ENCODE peak calls at places on chromosomes 7 and 10, in ten cellular contexts. J, H, Y, I, X, E, K, D, G and V are unnamed samples.
A peak's percentile ranks its signal among the peaks of the same experiment; 100 is the strongest.

GRCh38 chr10:16521311-16522016 is at the start of gene C1QL3:
- DNase-seq in K (peak; percentile 66), Y (no peak), G (peak; percentile 27), X (no peak), H (no peak), D (no peak), E (peak; percentile 25), I (peak; percentile 39), J (no peak), V (no peak)

GRCh38 chr10:93126484-93127052 is 52.9 kb downstream of the CYP26A1 start:
- DNase-seq in J (no peak), I (no peak), E (no peak), H (no peak), G (no peak), X (no peak), K (no peak), Y (no peak), D (no peak), V (no peak)

GRCh38 chr7:93402944-93403343 is 170.8 kb downstream of the VPS50 start:
- DNase-seq in K (no peak), X (no peak), E (no peak), Y (no peak), G (no peak), I (no peak), D (no peak), H (no peak), J (no peak), V (no peak)

GRCh38 chr10:73965890-73966768 is 31.8 kb upstream of the VCL start:
- DNase-seq in Y (peak; percentile 94), J (no peak), K (no peak), G (peak; percentile 91), I (peak; percentile 99), E (peak; percentile 64), X (peak; percentile 97), H (peak; percentile 96), D (peak; percentile 84), V (no peak)

GRCh38 chr10:113965077-113965476 is 78.6 kb upstream of the ADRB1 start:
- DNase-seq in X (no peak), K (no peak), J (no peak), E (no peak), D (no peak), H (no peak), I (no peak), G (no peak), Y (no peak), V (no peak)

GRCh38 chr10:103696411-103697145 is 158.8 kb downstream of the SH3PXD2A start:
- DNase-seq in J (peak; percentile 49), E (no peak), Y (peak; percentile 83), H (peak; percentile 98), D (peak; percentile 76), G (peak; percentile 93), I (peak; percentile 89), K (peak; percentile 46), X (peak; percentile 87), V (no peak)

GRCh38 chr10:24255115-24255895 is 46.4 kb downstream of the KIAA1217 start:
- DNase-seq in G (peak; percentile 86), J (no peak), E (no peak), X (no peak), I (no peak), H (no peak), K (peak; percentile 58), D (no peak), Y (no peak), V (no peak)

GRCh38 chr7:76155938-76156337 is 45.8 kb upstream of the SRRM3 start:
- DNase-seq in K (no peak), J (no peak), Y (no peak), G (peak; percentile 49), D (peak; percentile 32), E (peak; percentile 77), X (peak; percentile 75), I (peak; percentile 90), H (peak; percentile 60), V (no peak)

GRCh38 chr7:41977165-41977651 is 259.8 kb downstream of the GLI3 start:
- DNase-seq in J (no peak), D (peak; percentile 45), G (peak; percentile 41), X (no peak), K (peak; percentile 43), E (peak; percentile 43), H (peak; percentile 54), I (peak; percentile 77), Y (peak; percentile 65), V (no peak)

GRCh38 chr7:101604331-101604933 is 24.7 kb downstream of the MYL10 start:
- DNase-seq in H (no peak), D (no peak), X (no peak), E (no peak), I (no peak), G (no peak), J (no peak), Y (no peak), K (no peak), V (no peak)

GRCh38 chr7:155296788-155297516 is 726 bp upstream of the INSIG1 start:
- DNase-seq in Y (peak; percentile 61), K (no peak), G (peak; percentile 68), J (peak; percentile 84), E (peak; percentile 54), I (peak; percentile 82), X (peak; percentile 83), H (peak; percentile 73), D (peak; percentile 36), V (no peak)

GRCh38 chr7:94382155-94382554 is 12.5 kb upstream of the COL1A2 start:
- DNase-seq in I (no peak), E (no peak), G (peak; percentile 8), X (no peak), Y (no peak), H (peak; percentile 58), K (no peak), J (no peak), D (no peak), V (no peak)

GRCh38 chr7:92641921-92642511 is 51.8 kb upstream of the FAM133B start:
- DNase-seq in I (peak; percentile 53), D (no peak), Y (peak; percentile 68), H (peak; percentile 84), K (no peak), J (no peak), X (no peak), E (no peak), G (peak; percentile 89), V (no peak)

GRCh38 chr7:67398916-67399315 is 402.3 kb downstream of the TYW1 start:
- DNase-seq in X (no peak), K (peak; percentile 68), I (no peak), H (no peak), E (no peak), J (no peak), D (no peak), G (no peak), Y (no peak), V (no peak)

GRCh38 chr7:155349601-155350331 is 52.1 kb downstream of the INSIG1 start:
- DNase-seq in Y (no peak), G (no peak), K (peak; percentile 56), I (no peak), D (no peak), E (peak; percentile 39), J (no peak), H (no peak), X (no peak), V (no peak)

GRCh38 chr10:122648599-122649428 is 50.8 kb downstream of the C10orf120 start:
- DNase-seq in I (peak; percentile 39), X (peak; percentile 56), J (no peak), G (peak; percentile 16), D (peak; percentile 24), H (peak; percentile 32), Y (peak; percentile 50), E (peak; percentile 79), K (peak; percentile 70), V (no peak)

GRCh38 chr10:110522365-110522988 is 24.8 kb downstream of the DUSP5 start:
- DNase-seq in K (no peak), J (no peak), H (no peak), X (peak; percentile 36), E (no peak), I (peak; percentile 37), G (peak; percentile 56), Y (peak; percentile 29), D (no peak), V (no peak)

GRCh38 chr10:79159141-79159619 is 90.4 kb downstream of the ZMIZ1 start:
- DNase-seq in I (peak; percentile 76), D (no peak), H (peak; percentile 71), E (peak; percentile 47), G (no peak), K (peak; percentile 76), Y (peak; percentile 86), X (no peak), J (no peak), V (no peak)

GRCh38 chr10:43249962-43250624 is 16.8 kb downstream of the RASGEF1A start:
- DNase-seq in E (no peak), X (peak; percentile 53), H (no peak), J (no peak), K (no peak), I (no peak), G (no peak), Y (no peak), D (peak; percentile 5), V (no peak)

GRCh38 chr7:544528-545221 is 25.0 kb upstream of the PDGFA start:
- DNase-seq in K (no peak), Y (no peak), D (no peak), J (no peak), G (no peak), E (no peak), H (no peak), I (no peak), X (no peak), V (no peak)
- H3K27ac ChIP-seq in K (no peak overlapping the region), Y (no peak overlapping the region), D (no peak overlapping the region), J (no peak overlapping the region), G (no peak overlapping the region), E (no peak overlapping the region), H (no peak overlapping the region), I (no peak overlapping the region), X (no peak overlapping the region), V (no peak overlapping the region)

DNA sequence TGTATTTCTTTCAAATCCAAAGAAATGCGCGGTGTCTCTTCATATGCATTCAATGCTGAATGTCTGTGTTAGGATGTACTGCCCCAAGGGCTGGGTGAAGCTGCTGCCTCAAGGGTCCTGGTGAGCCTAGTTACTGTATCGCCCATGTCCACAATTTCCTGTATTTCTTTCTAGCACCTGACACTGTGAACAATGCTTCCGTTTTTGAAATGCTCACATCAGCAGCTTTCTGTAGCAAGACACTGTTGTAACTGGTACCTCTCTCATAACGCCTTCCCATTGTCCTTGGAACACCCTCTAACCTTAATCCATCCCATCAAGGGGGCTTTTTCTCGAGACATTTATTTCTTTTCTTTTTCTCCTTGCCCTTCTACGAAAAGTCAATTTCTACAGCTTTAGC is 25.1 kb downstream of the NRP1 start:
- DNase-seq in H (no peak), X (no peak), E (no peak), K (no peak), D (no peak), I (no peak), G (no peak), Y (peak; percentile 40), J (no peak), V (no peak)
- TF ChIP-seq CTCF in H (no peak), X (no peak), E (no peak), K (no peak), D (no peak), I (no peak), G (no peak), Y (no peak), J (no peak), V (no peak)

GRCh38 chr10:96339383-96339782 is 19.4 kb downstream of the OPALIN start:
- DNase-seq in I (no peak), E (no peak), G (no peak), Y (no peak), J (no peak), X (no peak), D (no peak), H (no peak), K (no peak), V (no peak)
- H3K27ac ChIP-seq in I (no peak overlapping the region), E (no peak overlapping the region), G (no peak overlapping the region), Y (no peak overlapping the region), J (no peak overlapping the region), X (no peak overlapping the region), D (no peak overlapping the region), H (no peak overlapping the region), K (no peak overlapping the region), V (no peak overlapping the region)

GRCh38 chr10:70265032-70265689 is 18.6 kb downstream of the NPFFR1 start:
- DNase-seq in H (no peak), G (peak; percentile 39), J (no peak), K (peak; percentile 39), Y (no peak), E (no peak), X (no peak), D (no peak), I (no peak), V (no peak)
- TF ChIP-seq CTCF in H (peak; percentile 60), G (peak; percentile 14), J (no peak), K (peak; percentile 24), Y (no peak), E (no peak), X (no peak), D (no peak), I (peak; percentile 26), V (no peak)